ENCODE peak calls at places on chromosomes 1 and 21, in ten cellular contexts. A, E, F, B, G, X, K, T, I and O are unnamed samples.

GRCh38 chr1:69403911-69404310 is 163.8 kb upstream of the LRRC7 start:
- DNase-seq in A (no peak), E (no peak), F (no peak), B (no peak), G (no peak), X (no peak), K (no peak), T (no peak), I (no peak), O (no peak)

GRCh38 chr1:25472494-25472893 is 41.8 kb downstream of the MACO1 start:
- DNase-seq in A (no peak), E (no peak), F (no peak), B (no peak), G (no peak), X (no peak), K (no peak), T (no peak), I (no peak), O (no peak)

GRCh38 chr1:221783437-221783836 is 41.5 kb upstream of the DUSP10 start:
- DNase-seq in A (no peak), E (no peak), F (no peak), B (no peak), G (no peak), X (no peak), K (no peak), T (no peak), I (no peak), O (no peak)

GRCh38 chr1:87820667-87821066 is 492.0 kb downstream of the LMO4 start:
- DNase-seq in A (no peak), E (no peak), F (no peak), B (no peak), G (no peak), X (no peak), K (no peak), T (no peak), I (no peak), O (no peak)

GRCh38 chr21:42448683-42449082 is 45.0 kb downstream of the UBASH3A start:
- DNase-seq in A (no peak), E (no peak), F (no peak), B (no peak), G (no peak), X (no peak), K (no peak), T (no peak), I (no peak), O (no peak)

GRCh38 chr1:7594002-7594713 is 176.9 kb upstream of the VAMP3 start:
- DNase-seq in A (no peak), E (peak; percentile 9), F (peak; percentile 35), B (no peak), G (no peak), X (no peak), K (no peak), T (no peak), I (no peak), O (no peak)

GRCh38 chr1:31991202-31991601 is 22.5 kb upstream of the KHDRBS1 start:
- DNase-seq in A (no peak), E (no peak), F (no peak), B (no peak), G (no peak), X (no peak), K (no peak), T (no peak), I (no peak), O (no peak)

GRCh38 chr1:212284332-212284743 is 872 bp upstream of the PPP2R5A start:
- DNase-seq in A (no peak), E (no peak), F (no peak), B (no peak), G (no peak), X (no peak), K (no peak), T (no peak), I (no peak), O (no peak)

GRCh38 chr1:226943927-226944326 is 3.8 kb downstream of the COQ8A start:
- DNase-seq in A (no peak), E (no peak), F (no peak), B (no peak), G (no peak), X (no peak), K (no peak), T (no peak), I (no peak), O (no peak)

GRCh38 chr1:165075725-165076370 is 280.7 kb downstream of the LMX1A start:
- DNase-seq in A (no peak), E (no peak), F (peak; percentile 70), B (peak; percentile 43), G (no peak), X (no peak), K (peak; percentile 22), T (no peak), I (no peak), O (peak; percentile 8)

GRCh38 chr1:64363116-64363515 is 106.8 kb upstream of the CACHD1 start:
- DNase-seq in A (no peak), E (no peak), F (no peak), B (no peak), G (no peak), X (no peak), K (no peak), T (no peak), I (no peak), O (no peak)

GRCh38 chr1:106038260-106038659 is 1018.2 kb upstream of the PRMT6 start:
- DNase-seq in A (no peak), E (no peak), F (no peak), B (no peak), G (no peak), X (no peak), K (no peak), T (no peak), I (no peak), O (no peak)

GRCh38 chr1:110125810-110126209 is 13.6 kb downstream of the UBL4B start:
- DNase-seq in A (no peak), E (no peak), F (no peak), B (no peak), G (no peak), X (no peak), K (no peak), T (no peak), I (no peak), O (no peak)

GRCh38 chr21:37532868-37533780 is 166.6 kb downstream of the DYRK1A start:
- DNase-seq in A (no peak), E (no peak), F (no peak), B (peak; percentile 36), G (no peak), X (no peak), K (no peak), T (no peak), I (no peak), O (no peak)

GRCh38 chr1:193142409-193142808 is 20.6 kb downstream of the CDC73 start:
- DNase-seq in A (no peak), E (no peak), F (no peak), B (no peak), G (no peak), X (no peak), K (no peak), T (no peak), I (no peak), O (no peak)

GRCh38 chr1:244833734-244834595 is 1.5 kb upstream of the COX20 start:
- DNase-seq in A (peak; percentile 26), E (no peak), F (peak; percentile 70), B (peak; percentile 75), G (no peak), X (peak; percentile 44), K (peak; percentile 37), T (peak; percentile 44), I (no peak), O (peak; percentile 60)

GRCh38 chr1:180248731-180249681 is 18.9 kb downstream of the LHX4 start:
- DNase-seq in A (no peak), E (no peak), F (no peak), B (no peak), G (no peak), X (no peak), K (peak; percentile 68), T (no peak), I (no peak), O (no peak)

GRCh38 chr1:153776352-153776751 is 1.1 kb downstream of the SLC27A3 start:
- DNase-seq in A (no peak), E (no peak), F (no peak), B (no peak), G (no peak), X (no peak), K (no peak), T (no peak), I (no peak), O (no peak)

GRCh38 chr1:6872573-6873261 is 87.5 kb downstream of the CAMTA1 start:
- DNase-seq in A (no peak), E (no peak), F (no peak), B (no peak), G (no peak), X (no peak), K (no peak), T (no peak), I (no peak), O (no peak)

GRCh38 chr21:44737706-44738354 is 26.5 kb upstream of the TSPEAR start:
- DNase-seq in A (no peak), E (no peak), F (no peak), B (no peak), G (no peak), X (no peak), K (no peak), T (no peak), I (no peak), O (no peak)

GRCh38 chr1:220431840-220432239 is 96.1 kb upstream of the MARK1 start:
- DNase-seq in A (no peak), E (no peak), F (no peak), B (no peak), G (no peak), X (no peak), K (peak; percentile 31), T (no peak), I (no peak), O (no peak)